ENCODE peak calls at places on chromosomes 16 and 17, in five cellular contexts. H is MM.1S; C is astrocyte of the cerebellum; O is heart left ventricle; N is effector CD4-positive, alpha-beta T cell. J is an unnamed sample.

GRCh38 chr17:50269477-50270429 is 4.5 kb upstream of the TMEM92 start:
- DNase-seq in H (peak), C (peak), O (peak), N (peak), J (peak)

GRCh38 chr17:80812362-80813088 is 179.1 kb upstream of the CHMP6 start:
- DNase-seq in H (no peak), C (no peak), O (no peak), N (no peak), J (no peak)

GRCh38 chr17:15180121-15180561 is 85.0 kb downstream of the PMP22 start:
- DNase-seq in H (no peak), C (no peak), O (no peak), N (no peak), J (peak)

GRCh38 chr17:8803531-8804416 is 4.6 kb upstream of the MFSD6L start:
- DNase-seq in H (no peak), C (no peak), O (no peak), N (no peak), J (peak)

GRCh38 chr16:56282455-56282854 is 91.2 kb downstream of the GNAO1 start:
- DNase-seq in H (no peak), C (no peak), O (no peak), N (no peak), J (no peak)

GRCh38 chr17:73879987-73880386 is 235.7 kb upstream of the SDK2 start:
- DNase-seq in H (no peak), C (no peak), O (no peak), N (no peak), J (no peak)

GRCh38 chr17:75473246-75473645 is 16.8 kb downstream of the TMEM94 start:
- DNase-seq in H (no peak), C (no peak), O (no peak), N (no peak), J (no peak)

GRCh38 chr16:85041184-85041928 is 13.8 kb downstream of the KIAA0513 start:
- DNase-seq in H (no peak), C (no peak), O (no peak), N (no peak), J (no peak)